ENCODE peak calls at places on chromosomes 12 and 14, in four cellular contexts. M, F, J and P are unnamed samples.

GRCh38 chr14:56145965-56146364 is 27.8 kb downstream of the PELI2 start:
- DNase-seq in M (no peak), F (no peak), J (no peak), P (no peak)

GRCh38 chr14:71165650-71166049 is 258.4 kb downstream of the PCNX1 start:
- DNase-seq in M (peak), F (no peak), J (no peak), P (no peak)

GRCh38 chr14:70080081-70080480 is 108.7 kb downstream of the SLC8A3 start:
- DNase-seq in M (no peak), F (no peak), J (no peak), P (no peak)

GRCh38 chr12:120012067-120012621 is 23.1 kb downstream of the BICDL1 start:
- DNase-seq in M (no peak), F (no peak), J (peak), P (no peak)

GRCh38 chr14:97178781-97179180 is 381.6 kb downstream of the VRK1 start:
- DNase-seq in M (no peak), F (no peak), J (no peak), P (no peak)

GRCh38 chr12:52264435-52264825 is 10.0 kb upstream of the KRT86 start:
- DNase-seq in M (no peak), F (no peak), J (no peak), P (no peak)

GRCh38 chr12:22164101-22164500 is 118.1 kb downstream of the CMAS start:
- DNase-seq in M (no peak), F (no peak), J (no peak), P (no peak)

GRCh38 chr14:24065408-24065807 is 6.0 kb upstream of the CPNE6 start:
- DNase-seq in M (no peak), F (no peak), J (no peak), P (no peak)